ENCODE peak calls at places on chromosomes 5 and 9, in eight cellular contexts. W is transverse colon, U is sigmoid colon, A is GM06990, Q is HepG2, B is astrocyte, J is ovary, I is hepatocyte. N is an unnamed sample. For H3K27me3, the result is how much of the 10 kb centered on the place peaks cover.

GRCh38 chr5:131164161-131164930 is 710 bp downstream of the HINT1 start:
- DNase-seq in W (peak), U (peak), A (peak), Q (peak), B (peak), J (peak), I (peak), N (no peak)

GRCh38 chr5:103402861-103403260 is 144.3 kb downstream of the MACIR start:
- DNase-seq in W (no peak), U (no peak), A (no peak), Q (no peak), B (no peak), J (no peak), I (no peak), N (no peak)

GRCh38 chr9:114382951-114383865 is 4.6 kb downstream of the AKNA start:
- DNase-seq in W (peak), U (peak), A (peak), Q (no peak), B (no peak), J (peak), I (no peak), N (no peak)

GRCh38 chr9:4540425-4540824 is 50.2 kb downstream of the SLC1A1 start:
- DNase-seq in W (no peak), U (no peak), A (no peak), Q (no peak), B (no peak), J (no peak), I (no peak), N (no peak)

GRCh38 chr5:16983022-16983639 is 47.0 kb upstream of the MYO10 start:
- DNase-seq in W (no peak), U (no peak), A (no peak), Q (peak), B (no peak), J (no peak), I (no peak), N (no peak)

GRCh38 chr5:99922386-99922785 is 612.8 kb upstream of the FAM174A start:
- DNase-seq in W (no peak), U (no peak), A (no peak), Q (no peak), B (no peak), J (no peak), I (no peak), N (no peak)

GRCh38 chr9:13228431-13228830 is 51.1 kb downstream of the MPDZ start:
- DNase-seq in W (no peak), U (no peak), A (no peak), Q (no peak), B (no peak), J (no peak), I (no peak), N (no peak)

GRCh38 chr5:142073617-142074405 is 34.8 kb upstream of the NDFIP1 start:
- DNase-seq in W (no peak), U (no peak), A (no peak), Q (peak), B (no peak), J (no peak), I (no peak), N (no peak)

GRCh38 chr5:80206282-80206681 is 49.6 kb downstream of the SERINC5 start:
- DNase-seq in W (no peak), U (no peak), A (no peak), Q (no peak), B (peak), J (no peak), I (peak), N (peak)

GRCh38 chr9:83778164-83778563 is 39.4 kb downstream of the GKAP1 start:
- DNase-seq in W (no peak), U (no peak), A (no peak), Q (no peak), B (no peak), J (no peak), I (no peak), N (no peak)

GRCh38 chr5:937151-937924 is 44.7 kb downstream of the TRIP13 start:
- DNase-seq in W (no peak), U (peak), A (no peak), Q (no peak), B (no peak), J (no peak), I (no peak), N (no peak)

GRCh38 chr9:78871452-78872331 is 574.8 kb downstream of the PSAT1 start:
- DNase-seq in W (no peak), U (no peak), A (no peak), Q (no peak), B (peak), J (no peak), I (peak), N (peak)

GRCh38 chr5:53206562-53206961 is 97.0 kb upstream of the MOCS2 start:
- DNase-seq in W (no peak), U (no peak), A (no peak), Q (no peak), B (no peak), J (no peak), I (no peak), N (no peak)

GRCh38 chr5:114265661-114266060 is 96.2 kb upstream of the KCNN2 start:
- DNase-seq in W (no peak), U (no peak), A (no peak), Q (no peak), B (no peak), J (no peak), I (no peak), N (no peak)

GRCh38 chr9:17063535-17064135 is 71.2 kb upstream of the CNTLN start:
- DNase-seq in W (no peak), U (no peak), A (no peak), Q (peak), B (peak), J (no peak), I (peak), N (no peak)

GRCh38 chr9:101587644-101588043 is 7.1 kb downstream of the PPP3R2 start:
- DNase-seq in W (no peak), U (no peak), A (no peak), Q (no peak), B (no peak), J (no peak), I (no peak), N (no peak)

GRCh38 chr9:9521033-9521779 is 1091.6 kb downstream of the PTPRD start:
- DNase-seq in W (no peak), U (no peak), A (no peak), Q (no peak), B (no peak), J (no peak), I (no peak), N (no peak)

GRCh38 chr5:30765227-30765626 is 428.3 kb upstream of the CDH6 start:
- DNase-seq in W (no peak), U (no peak), A (no peak), Q (no peak), B (peak), J (no peak), I (no peak), N (no peak)

GRCh38 chr5:95959051-95959963 is 2.3 kb downstream of the ELL2 start:
- DNase-seq in W (peak), U (no peak), A (no peak), Q (peak), B (peak), J (no peak), I (peak), N (no peak)

GRCh38 chr9:26870292-26870691 is 22.3 kb downstream of the CAAP1 start:
- DNase-seq in W (no peak), U (no peak), A (no peak), Q (no peak), B (peak), J (no peak), I (peak), N (no peak)

GRCh38 chr9:18638448-18639249 is 164.7 kb downstream of the ADAMTSL1 start:
- DNase-seq in W (no peak), U (no peak), A (no peak), Q (no peak), B (peak), J (no peak), I (no peak), N (no peak)

GRCh38 chr9:129656795-129657390 is 8.6 kb upstream of the PRRX2 start:
- DNase-seq in W (no peak), U (no peak), A (no peak), Q (peak), B (peak), J (no peak), I (peak), N (peak)

GRCh38 chr5:177494356-177495195 is 2.8 kb downstream of the PDLIM7 start:
- DNase-seq in W (peak), U (peak), A (no peak), Q (peak), B (peak), J (peak), I (peak), N (peak)

GRCh38 chr9:93059960-93060591 is 1.6 kb downstream of the SUSD3 start:
- DNase-seq in W (no peak), U (no peak), A (no peak), Q (no peak), B (no peak), J (peak), I (no peak), N (no peak)

GRCh38 chr5:16178745-16179372 is 732 bp downstream of the MARCHF11 start:
- DNase-seq in W (peak), U (no peak), A (peak), Q (peak), B (peak), J (peak), I (peak), N (no peak)

GRCh38 chr9:116193636-116194035 is 40.0 kb downstream of the PAPPA start:
- DNase-seq in W (no peak), U (no peak), A (no peak), Q (no peak), B (peak), J (no peak), I (no peak), N (peak)

GRCh38 chr5:58085800-58086199 is 374.1 kb downstream of the PLK2 start:
- DNase-seq in W (no peak), U (no peak), A (no peak), Q (no peak), B (peak), J (peak), I (no peak), N (no peak)

GRCh38 chr5:105640328-105640727 is 2030.4 kb downstream of the EFNA5 start:
- DNase-seq in W (no peak), U (peak), A (no peak), Q (no peak), B (no peak), J (no peak), I (no peak), N (no peak)

GRCh38 chr9:115717711-115718173 is 435.8 kb upstream of the PAPPA start:
- DNase-seq in W (no peak), U (no peak), A (no peak), Q (no peak), B (peak), J (no peak), I (no peak), N (peak)

GRCh38 chr5:5014836-5015235 is 125.3 kb upstream of the ADAMTS16 start:
- DNase-seq in W (no peak), U (no peak), A (no peak), Q (no peak), B (peak), J (no peak), I (no peak), N (peak)

GRCh38 chr5:122844916-122845252 is 529 bp upstream of the SNX24 start:
- DNase-seq in W (no peak), U (no peak), A (no peak), Q (no peak), B (no peak), J (no peak), I (no peak), N (no peak)

GRCh38 chr5:97657239-97657638 is 474.2 kb upstream of the RIOK2 start:
- DNase-seq in W (no peak), U (no peak), A (no peak), Q (no peak), B (no peak), J (no peak), I (no peak), N (no peak)

GRCh38 chr9:7967851-7968250 is 168.3 kb upstream of the DMAC1 start:
- DNase-seq in W (peak), U (no peak), A (no peak), Q (no peak), B (no peak), J (no peak), I (peak), N (no peak)

GRCh38 chr5:161096591-161096990 is 244.6 kb upstream of the ATP10B start:
- DNase-seq in W (no peak), U (no peak), A (no peak), Q (no peak), B (no peak), J (no peak), I (peak), N (no peak)

GRCh38 chr9:114677418-114677817 is 4.6 kb downstream of the TEX48 start:
- DNase-seq in W (peak), U (peak), A (no peak), Q (peak), B (peak), J (no peak), I (peak), N (peak)

GRCh38 chr9:83538172-83538889 is at the start of gene FRMD3:
- DNase-seq in W (peak), U (peak), A (peak), Q (peak), B (peak), J (peak), I (peak), N (peak)

GRCh38 chr9:123929870-123930831 is at the start of gene DENND1A:
- DNase-seq in W (peak), U (peak), A (peak), Q (peak), B (peak), J (peak), I (peak), N (peak)

GRCh38 chr5:82356808-82357671 is 78.9 kb upstream of the RPS23 start:
- DNase-seq in W (peak), U (peak), A (peak), Q (peak), B (peak), J (peak), I (peak), N (peak)

DNA sequence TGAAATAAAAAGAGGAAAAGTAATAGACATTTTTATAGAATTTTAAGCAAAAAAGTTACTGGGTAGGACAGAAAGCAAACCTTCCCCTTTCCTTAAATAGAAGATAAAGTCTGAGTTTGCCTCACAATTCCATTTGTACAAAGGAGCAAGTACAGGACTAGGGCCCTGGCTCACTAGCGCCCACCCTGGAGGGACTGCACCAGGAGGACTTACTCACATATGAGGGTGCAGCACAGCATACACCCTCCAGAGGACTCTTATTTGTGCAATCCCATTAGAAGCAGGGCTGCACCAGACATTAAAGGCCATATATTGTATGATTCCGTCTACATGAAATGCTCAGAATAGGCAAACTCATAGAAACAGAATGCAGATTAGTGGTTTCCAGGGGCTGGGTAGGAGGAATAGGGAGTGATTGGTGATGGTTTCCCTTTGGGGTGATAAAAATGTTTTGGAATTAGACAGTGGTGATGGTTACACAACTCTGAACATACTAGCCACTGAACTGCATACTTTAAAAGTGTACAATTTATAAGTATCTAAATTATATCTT is 4.5 kb downstream of the REEP5 start:
- DNase-seq in W (no peak), U (no peak), A (no peak), Q (peak), B (no peak), J (no peak), I (no peak), N (no peak)
- TF ChIP-seq CTCF in W (no peak), U (no peak), A (peak), Q (peak), B (peak), J (no peak), I (peak), N (peak)

DNA sequence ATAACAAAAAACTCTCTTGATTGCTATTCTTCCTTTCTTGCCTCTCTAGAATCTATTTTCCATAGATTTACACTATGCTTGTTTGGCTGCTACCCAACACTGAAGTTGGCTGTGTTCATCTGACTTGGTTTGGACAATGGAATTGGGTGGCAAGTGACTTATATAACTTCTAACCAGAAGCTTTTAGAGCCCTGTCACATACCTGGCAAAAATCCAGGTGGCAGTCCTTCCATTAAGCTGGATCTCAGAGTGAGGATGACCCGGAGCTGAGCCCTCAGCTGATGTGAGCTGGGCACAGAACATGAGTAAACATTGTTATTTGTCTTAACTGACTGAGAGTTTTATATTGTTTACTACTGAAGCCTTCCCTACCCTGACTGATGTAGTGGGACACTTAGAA is 225.7 kb downstream of the TLR4 start:
- DNase-seq in W (no peak), U (no peak), A (no peak), Q (no peak), B (no peak), J (no peak), I (no peak), N (no peak)
- H3K4me3 ChIP-seq in W (no peak), U (no peak), A (no peak), Q (no peak), B (no peak), J (no peak), I (no peak), N (no peak)

DNA sequence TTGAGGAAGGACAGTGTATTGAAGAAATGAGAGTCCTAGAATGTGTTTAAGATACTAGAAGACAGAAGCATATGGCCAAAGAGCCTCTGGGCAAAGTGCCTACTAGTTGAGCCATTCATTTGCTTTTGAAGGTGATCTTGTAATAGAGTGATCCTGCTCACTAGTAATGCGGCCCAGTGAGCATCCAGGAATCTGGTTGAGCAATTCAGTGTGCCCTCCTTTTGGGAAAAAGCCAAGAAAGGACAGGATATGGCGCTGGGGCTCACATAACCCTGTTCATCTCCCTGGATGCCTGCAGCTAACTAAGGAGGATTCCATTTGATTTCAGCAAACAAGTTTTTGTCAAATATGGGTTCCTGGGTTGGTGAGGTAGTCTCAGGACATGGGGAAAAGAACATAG is 16.3 kb downstream of the ADAM19 start:
- DNase-seq in W (no peak), U (no peak), A (no peak), Q (no peak), B (no peak), J (no peak), I (peak), N (no peak)
- H3K27me3 ChIP-seq in W (under half), U (under half), A (under half), Q (under half), B (under half), J (under half), I (under half), N (under half)

DNA sequence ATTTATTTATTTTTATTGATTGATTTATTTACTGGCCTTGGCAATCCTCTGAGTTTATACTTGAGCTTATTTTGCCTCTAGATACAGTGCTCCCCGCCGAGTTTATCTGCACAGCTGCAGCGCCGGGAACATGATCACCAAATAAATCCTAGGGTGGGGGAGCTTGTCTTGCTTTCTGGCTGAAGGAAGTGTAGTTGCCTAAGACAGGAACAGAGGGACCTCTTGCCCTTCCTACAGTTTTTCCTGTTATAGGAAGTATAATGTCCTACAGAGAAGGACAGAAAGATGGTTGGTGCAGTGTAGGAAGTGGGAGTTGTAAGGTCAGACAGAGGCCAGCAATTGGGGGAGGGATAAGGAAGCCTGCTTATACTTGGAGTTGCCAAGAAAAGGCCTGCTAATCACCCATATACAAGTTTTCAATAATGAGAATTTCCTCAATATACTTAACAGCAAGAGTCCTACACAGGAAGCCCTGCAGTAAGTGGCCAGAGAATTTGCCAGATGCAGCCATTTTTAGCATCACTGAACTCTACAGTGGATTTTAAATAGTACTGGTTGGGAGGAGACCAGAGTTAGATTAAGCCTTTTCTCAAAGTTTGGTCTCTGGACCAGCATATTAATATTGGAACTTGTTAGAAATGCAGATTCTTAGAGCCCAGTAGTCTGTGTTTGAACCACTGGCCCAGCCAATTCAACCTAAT is 7.7 kb downstream of the AOPEP start:
- DNase-seq in W (no peak), U (no peak), A (no peak), Q (no peak), B (no peak), J (no peak), I (no peak), N (no peak)
- TF ChIP-seq CTCF in W (no peak), U (no peak), A (no peak), Q (no peak), B (no peak), J (no peak), I (no peak), N (no peak)

GRCh38 chr5:64509798-64510197 is 4.0 kb downstream of the RGS7BP start:
- DNase-seq in W (no peak), U (no peak), A (no peak), Q (no peak), B (no peak), J (no peak), I (no peak), N (no peak)

GRCh38 chr5:64502181-64502580 is 3.6 kb upstream of the RGS7BP start:
- DNase-seq in W (no peak), U (no peak), A (no peak), Q (no peak), B (no peak), J (no peak), I (no peak), N (no peak)

GRCh38 chr5:64506567-64507321 is 929 bp downstream of the RGS7BP start:
- DNase-seq in W (no peak), U (no peak), A (no peak), Q (no peak), B (no peak), J (no peak), I (no peak), N (no peak)

DNA sequence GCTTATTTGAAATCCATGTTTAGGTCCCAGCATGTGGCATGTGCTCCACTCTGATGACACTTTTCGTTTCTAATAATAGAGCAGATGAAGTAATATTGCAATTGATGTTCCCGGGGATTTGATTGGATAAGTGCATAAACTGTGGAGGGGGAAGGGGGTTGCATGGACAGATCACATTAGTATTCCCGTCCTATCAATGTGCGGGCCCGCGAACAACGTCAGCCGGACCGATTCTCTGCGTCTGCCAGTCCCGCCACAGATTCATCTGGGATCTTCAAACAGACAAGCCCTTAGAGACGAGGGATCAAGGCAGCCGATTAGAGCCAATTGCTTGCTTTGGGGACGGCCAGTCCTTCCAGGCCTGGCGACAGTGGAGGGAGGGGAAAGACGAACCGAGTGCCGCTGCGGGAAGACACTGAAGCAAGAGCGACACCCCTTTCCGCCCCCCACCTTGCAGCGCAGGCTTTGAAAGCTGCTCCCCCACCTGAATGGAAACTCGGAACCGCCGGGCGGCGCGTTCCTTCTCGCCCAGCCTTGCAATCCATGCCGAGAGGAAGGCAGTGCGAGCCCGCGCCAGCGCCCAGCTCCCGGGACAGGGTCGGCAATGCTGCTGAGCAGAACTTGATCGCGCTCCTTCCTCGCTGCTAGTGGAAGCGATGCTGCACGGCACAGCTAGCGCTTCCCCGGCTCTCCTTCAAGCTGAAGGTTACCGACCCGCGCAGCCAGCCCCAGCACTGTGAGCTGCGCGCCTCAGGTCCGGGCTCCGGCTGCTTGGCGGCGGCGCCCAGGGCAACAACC is at the start of gene RGS7BP:
- DNase-seq in W (no peak), U (no peak), A (peak), Q (no peak), B (peak), J (peak), I (peak), N (no peak)
- H3K4me3 ChIP-seq in W (peak), U (peak), A (no peak), Q (peak), B (peak), J (peak), I (peak), N (peak)

N was measured in BJ.